ENCODE peak calls at places on chromosomes 12 and 14, in six cellular contexts. O is EH, T is AG04450, D is astrocyte of the spinal cord, M is GM12865, Z is PC-9. P is an unnamed sample.

GRCh38 chr12:96195845-96196451 is 1.8 kb downstream of the ELK3 start:
- DNase-seq in O (peak), M (no peak), D (peak), Z (peak), T (no peak), P (no peak)

GRCh38 chr12:103523771-103524170 is 28.0 kb upstream of the C12orf42 start:
- DNase-seq in O (no peak), T (no peak), Z (no peak), D (no peak), M (no peak), P (no peak)

GRCh38 chr12:124115496-124115895 is 142.5 kb downstream of the ZNF664 start:
- DNase-seq in T (no peak), D (no peak), Z (no peak), O (no peak), M (no peak), P (no peak)

GRCh38 chr12:47207005-47207717 is 127.4 kb upstream of the AMIGO2 start:
- DNase-seq in Z (no peak), D (no peak), T (no peak), M (peak), O (peak), P (no peak)

GRCh38 chr14:54976316-54976715 is 50.6 kb downstream of the WDHD1 start:
- DNase-seq in M (no peak), Z (no peak), T (peak), D (peak), O (peak), P (no peak)

GRCh38 chr12:107749094-107749493 is 11.8 kb downstream of the PRDM4 start:
- DNase-seq in M (no peak), Z (no peak), T (no peak), O (peak), D (peak), P (no peak)

GRCh38 chr12:120925740-120926563 is 21.8 kb upstream of the SPPL3 start:
- DNase-seq in D (no peak), O (no peak), M (no peak), Z (peak), T (no peak), P (no peak)

GRCh38 chr12:132904718-132905328 is 17.4 kb upstream of the CHFR start:
- DNase-seq in D (peak), T (no peak), M (peak), Z (no peak), O (peak), P (peak)

GRCh38 chr14:76876076-76876475 is 49.9 kb downstream of the LRRC74A start:
- DNase-seq in Z (peak), D (peak), O (peak), T (peak), M (peak), P (peak)

GRCh38 chr14:104221636-104222375 is 83.4 kb downstream of the KIF26A start:
- DNase-seq in D (no peak), O (no peak), Z (no peak), T (no peak), M (no peak), P (no peak)

GRCh38 chr12:62673027-62673815 is 206.6 kb downstream of the MON2 start:
- DNase-seq in O (no peak), D (no peak), T (no peak), Z (no peak), M (no peak), P (no peak)

GRCh38 chr12:4293299-4293941 is 19.9 kb downstream of the CCND2 start:
- DNase-seq in O (no peak), Z (no peak), M (no peak), D (no peak), T (no peak), P (no peak)

GRCh38 chr12:118980407-118981014 is 830 bp upstream of the SRRM4 start:
- DNase-seq in M (no peak), O (no peak), T (no peak), D (no peak), Z (no peak), P (peak)

GRCh38 chr12:98440165-98440581 is 75.2 kb upstream of the TMPO start:
- DNase-seq in D (peak), O (peak), M (no peak), Z (peak), T (peak), P (no peak)

GRCh38 chr14:86086962-86087361 is 557.0 kb downstream of the FLRT2 start:
- DNase-seq in M (no peak), O (no peak), D (no peak), T (no peak), Z (no peak), P (no peak)

GRCh38 chr14:22819191-22819988 is 4.2 kb upstream of the SLC7A7 start:
- DNase-seq in D (peak), M (peak), Z (peak), T (no peak), O (peak), P (no peak)

GRCh38 chr14:100673085-100673806 is 53.4 kb upstream of the DLK1 start:
- DNase-seq in T (no peak), M (no peak), Z (no peak), D (no peak), O (no peak), P (peak)

GRCh38 chr14:65195042-65195719 is 92.9 kb upstream of the MAX start:
- DNase-seq in M (peak), D (no peak), O (no peak), Z (no peak), T (no peak), P (no peak)

GRCh38 chr12:131808744-131809371 is 19.3 kb upstream of the MMP17 start:
- DNase-seq in T (no peak), D (no peak), M (peak), O (no peak), Z (peak), P (no peak)